ENCODE peak calls at places on chromosomes 5 and 9, in four cellular contexts. H is H1, E is SK-N-SH, V is K562. U is an unnamed sample.

GRCh38 chr9:93886911-93887310 is 68.2 kb downstream of the BARX1 start:
- DNase-seq in H (peak), E (no peak), V (no peak), U (no peak)

GRCh38 chr9:128201441-128202369 is 1.5 kb upstream of the DNM1 start:
- DNase-seq in H (no peak), E (no peak), V (no peak), U (no peak)

GRCh38 chr9:126861707-126862460 is 1.4 kb downstream of the ZBTB34 start:
- DNase-seq in H (no peak), V (peak), E (no peak), U (no peak)

GRCh38 chr5:4947106-4947505 is 193.0 kb upstream of the ADAMTS16 start:
- DNase-seq in V (no peak), H (no peak), E (no peak), U (no peak)

GRCh38 chr9:76230961-76231360 is 163.3 kb downstream of the RFK start:
- DNase-seq in V (no peak), H (no peak), E (no peak), U (no peak)

GRCh38 chr9:27539479-27540441 is 10.1 kb upstream of the MOB3B start:
- DNase-seq in V (no peak), E (no peak), H (no peak), U (no peak)

GRCh38 chr5:139137703-139138102 is 60.5 kb downstream of the SIL1 start:
- DNase-seq in H (no peak), V (peak), E (peak), U (peak)

GRCh38 chr5:160507181-160507811 is 85.6 kb downstream of the PTTG1 start:
- DNase-seq in E (no peak), V (no peak), H (no peak), U (no peak)

GRCh38 chr5:159567461-159567860 is 237.2 kb upstream of the IL12B start:
- DNase-seq in V (no peak), H (no peak), E (no peak), U (no peak)

GRCh38 chr5:73515232-73515631 is 17.0 kb downstream of the BTF3 start:
- DNase-seq in V (no peak), E (no peak), H (no peak), U (no peak)

GRCh38 chr9:137449081-137449844 is 8.1 kb upstream of the ENTPD8 start:
- DNase-seq in H (no peak), E (no peak), V (no peak), U (no peak)

GRCh38 chr5:39476466-39477215 is 51.9 kb upstream of the DAB2 start:
- DNase-seq in H (no peak), V (no peak), E (no peak), U (no peak)

GRCh38 chr5:176596689-176597416 is 13.1 kb downstream of the GPRIN1 start:
- DNase-seq in E (no peak), V (no peak), H (peak), U (peak)

GRCh38 chr5:15718411-15719178 is 218.6 kb downstream of the FBXL7 start:
- DNase-seq in E (no peak), V (no peak), H (no peak), U (no peak)

GRCh38 chr9:100167912-100168775 is 69.1 kb downstream of the INVS start:
- DNase-seq in E (no peak), H (no peak), V (no peak), U (no peak)

GRCh38 chr5:75275736-75276135 is 39.1 kb upstream of the ANKRD31 start:
- DNase-seq in V (no peak), E (no peak), H (no peak), U (no peak)

GRCh38 chr5:137366526-137366925 is 132.6 kb downstream of the SPOCK1 start:
- DNase-seq in V (no peak), E (peak), H (no peak), U (no peak)

GRCh38 chr9:34554211-34555001 is 31.6 kb upstream of the ENHO start:
- DNase-seq in V (no peak), H (peak), E (peak), U (no peak)
- TF ChIP-seq TEAD4 in V (no peak), H (no peak), E (no peak), U (no peak)

GRCh38 chr9:91790912-91791311 is 159.1 kb downstream of the ROR2 start:
- DNase-seq in E (no peak), V (no peak), H (no peak), U (no peak)

GRCh38 chr9:91799113-91799735 is 150.8 kb downstream of the ROR2 start:
- DNase-seq in H (no peak), E (no peak), V (no peak), U (no peak)

GRCh38 chr9:91800473-91800872 is 149.6 kb downstream of the ROR2 start:
- DNase-seq in E (no peak), H (no peak), V (no peak), U (no peak)

GRCh38 chr9:91789941-91790340 is 160.1 kb downstream of the ROR2 start:
- DNase-seq in E (no peak), V (no peak), H (no peak), U (no peak)

DNA sequence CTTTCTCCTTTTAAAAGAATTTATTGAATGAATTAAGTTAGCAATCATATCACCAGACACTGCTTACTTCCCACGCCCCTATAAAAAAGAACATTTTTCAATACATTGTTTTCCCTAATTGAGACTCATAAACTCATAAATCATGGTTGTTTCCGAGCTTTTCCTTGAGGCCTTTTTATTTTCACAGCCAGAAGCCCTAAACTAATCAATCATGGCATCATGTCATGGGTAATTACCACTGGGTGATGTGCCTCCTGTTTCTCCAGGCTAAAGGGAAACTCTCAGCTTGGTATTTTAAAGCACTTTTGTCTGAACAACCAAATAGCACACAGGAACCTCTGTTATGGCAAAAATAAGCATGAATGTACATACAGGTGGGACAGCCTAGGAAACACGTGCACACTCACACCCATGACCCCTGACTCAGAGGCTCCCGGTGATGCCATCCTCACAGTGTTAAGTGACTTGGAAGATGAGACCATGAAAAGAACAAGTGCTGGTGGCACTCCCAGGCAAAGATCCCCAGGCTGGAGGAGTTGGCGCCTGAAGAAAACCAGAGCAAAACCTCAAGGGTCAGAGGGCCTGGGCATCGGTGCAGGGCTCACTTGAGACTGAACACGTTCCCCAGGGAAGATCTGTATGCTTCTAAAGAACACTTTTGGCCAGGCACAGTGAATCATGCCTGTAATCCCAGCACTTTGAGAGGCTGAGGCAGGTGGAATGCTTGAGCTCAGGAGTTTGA is 154.4 kb downstream of the ROR2 start:
- DNase-seq in H (no peak), V (no peak), E (no peak), U (no peak)
- TF ChIP-seq TEAD4 in H (no peak), V (no peak), E (no peak), U (no peak)

GRCh38 chr9:121745396-121745695 is 93.9 kb downstream of the DAB2IP start:
- DNase-seq in E (no peak), H (no peak), V (no peak), U (no peak)

GRCh38 chr9:121743441-121744001 is 92.1 kb downstream of the DAB2IP start:
- DNase-seq in H (peak), V (peak), E (peak), U (peak)

GRCh38 chr9:121744002-121744686 is 92.7 kb downstream of the DAB2IP start:
- DNase-seq in E (peak), H (no peak), V (peak), U (peak)

GRCh38 chr9:121746411-121746810 is 95.0 kb downstream of the DAB2IP start:
- DNase-seq in E (no peak), H (no peak), V (no peak), U (no peak)

GRCh38 chr9:121744687-121745395 is 93.4 kb downstream of the DAB2IP start:
- DNase-seq in H (no peak), V (no peak), E (no peak), U (no peak)
- TF ChIP-seq TEAD4 in H (no peak), V (no peak), E (no peak), U (no peak)

DNA sequence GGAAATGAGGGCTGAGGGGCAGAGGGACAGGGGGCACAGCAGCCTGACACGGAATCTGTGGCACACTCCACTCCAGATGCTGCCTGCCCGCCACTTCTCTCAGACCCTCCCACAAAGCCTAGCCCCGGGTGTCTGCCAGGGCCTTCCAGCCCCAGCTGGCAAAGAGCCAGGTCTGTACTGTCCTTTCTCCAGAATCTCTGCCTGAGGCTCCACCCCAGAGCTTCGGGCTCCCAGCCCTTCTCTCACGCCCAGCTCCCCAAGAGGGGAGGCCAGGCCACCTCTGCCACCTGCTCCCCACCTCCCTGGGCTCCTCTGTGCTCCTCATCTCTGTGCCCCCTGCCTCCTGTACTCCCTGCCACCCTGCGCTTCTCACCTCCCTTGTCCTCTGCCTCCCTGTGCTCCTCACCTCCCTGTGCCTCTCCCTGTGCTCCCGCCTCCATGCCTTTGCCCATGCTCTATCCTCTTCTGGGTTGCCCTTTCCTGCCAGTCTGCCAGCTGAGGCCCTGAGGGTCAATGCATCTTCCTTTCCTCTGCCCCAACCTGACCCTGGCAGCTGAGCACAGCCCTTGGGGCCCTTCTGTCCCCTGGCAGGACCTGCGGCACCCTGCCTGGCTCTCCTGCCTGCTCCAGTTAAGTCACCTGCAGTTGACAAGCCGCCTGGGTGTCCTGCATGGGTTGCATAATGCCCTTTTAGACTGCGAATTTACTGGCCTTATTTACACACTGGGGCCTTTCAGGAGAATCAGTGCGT is 36.4 kb downstream of the RASGEF1C start:
- DNase-seq in V (no peak), E (peak), H (no peak), U (no peak)
- TF ChIP-seq TEAD4 in V (no peak), E (no peak), H (no peak), U (no peak)

GRCh38 chr9:118209343-118209742 is 505.1 kb downstream of the TLR4 start:
- DNase-seq in E (no peak), H (no peak), V (no peak), U (no peak)
- TF ChIP-seq TEAD4 in E (no peak), H (no peak), V (no peak), U (no peak)

DNA sequence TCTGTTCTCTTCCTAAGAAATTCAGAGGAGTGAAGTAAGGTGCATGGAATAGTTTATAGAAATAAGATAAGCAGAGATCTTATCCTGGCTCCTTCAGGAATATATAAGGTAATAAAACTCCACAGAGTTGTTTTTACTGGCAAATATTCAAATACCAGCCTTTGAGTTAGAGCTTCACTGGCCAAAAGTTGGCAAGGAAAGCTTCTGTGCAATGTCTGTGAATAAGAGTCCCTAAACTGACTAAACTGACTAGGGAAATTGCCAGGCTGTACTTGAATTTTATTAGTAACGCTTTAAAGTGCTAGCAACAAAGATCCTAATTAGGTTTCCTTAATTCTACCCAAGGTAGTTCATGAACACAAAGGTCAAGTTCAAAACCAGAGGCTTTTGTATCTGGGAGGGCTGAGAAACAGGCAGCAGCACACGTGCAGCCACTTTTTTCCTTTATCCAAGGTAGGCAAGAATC is 131.1 kb upstream of the MPDZ start:
- DNase-seq in H (no peak), E (no peak), V (no peak), U (no peak)
- TF ChIP-seq TEAD4 in H (no peak), E (peak), V (no peak), U (no peak)

GRCh38 chr9:133127340-133127981 is 6.4 kb upstream of the RALGDS start:
- DNase-seq in V (no peak), E (no peak), H (no peak), U (no peak)

GRCh38 chr9:133125706-133126696 is 5.0 kb upstream of the RALGDS start:
- DNase-seq in E (peak), H (no peak), V (no peak), U (no peak)

GRCh38 chr9:133128152-133128551 is 7.1 kb upstream of the RALGDS start:
- DNase-seq in E (no peak), H (no peak), V (no peak), U (no peak)

GRCh38 chr9:133129001-133129799 is 8.2 kb upstream of the RALGDS start:
- DNase-seq in V (no peak), E (peak), H (no peak), U (no peak)

DNA sequence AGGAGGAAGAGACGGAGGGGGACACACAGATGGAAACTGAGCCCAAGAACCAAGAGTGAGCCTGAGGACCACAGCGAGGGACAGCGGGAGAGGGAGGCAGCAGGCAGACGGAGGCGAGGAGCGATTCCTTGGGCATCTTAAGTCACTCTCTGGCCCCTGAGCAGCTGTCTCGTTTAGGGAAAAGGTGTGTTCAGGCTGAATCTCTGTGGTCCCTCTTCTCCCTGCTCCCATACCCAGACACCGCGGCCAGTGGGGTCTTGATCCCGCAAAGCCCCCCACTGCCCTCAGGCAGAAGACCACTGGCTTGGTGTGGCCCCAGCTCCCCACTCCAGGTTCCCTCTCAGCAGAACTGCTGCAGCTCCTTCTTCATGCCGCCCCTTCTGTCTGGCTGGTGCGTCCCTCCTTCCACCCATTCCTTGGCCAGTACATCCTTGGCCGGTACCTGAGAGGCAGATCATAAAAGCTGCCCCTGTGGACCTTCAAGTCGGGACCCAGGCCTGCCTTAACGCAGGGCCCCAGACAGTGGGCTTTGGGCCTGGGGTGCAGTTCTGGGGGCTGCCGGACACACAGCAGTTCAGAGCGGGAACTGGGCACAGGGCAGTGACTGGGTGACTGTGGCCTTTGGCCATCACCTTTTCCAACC is 5.8 kb upstream of the RALGDS start:
- DNase-seq in H (no peak), V (no peak), E (no peak), U (no peak)
- TF ChIP-seq TEAD4 in H (no peak), V (no peak), E (no peak), U (no peak)

GRCh38 chr5:99674086-99674485 is 745.3 kb upstream of the CHD1 start:
- DNase-seq in V (no peak), H (no peak), E (no peak), U (no peak)
- TF ChIP-seq TEAD4 in V (no peak), H (no peak), E (no peak), U (no peak)

DNA sequence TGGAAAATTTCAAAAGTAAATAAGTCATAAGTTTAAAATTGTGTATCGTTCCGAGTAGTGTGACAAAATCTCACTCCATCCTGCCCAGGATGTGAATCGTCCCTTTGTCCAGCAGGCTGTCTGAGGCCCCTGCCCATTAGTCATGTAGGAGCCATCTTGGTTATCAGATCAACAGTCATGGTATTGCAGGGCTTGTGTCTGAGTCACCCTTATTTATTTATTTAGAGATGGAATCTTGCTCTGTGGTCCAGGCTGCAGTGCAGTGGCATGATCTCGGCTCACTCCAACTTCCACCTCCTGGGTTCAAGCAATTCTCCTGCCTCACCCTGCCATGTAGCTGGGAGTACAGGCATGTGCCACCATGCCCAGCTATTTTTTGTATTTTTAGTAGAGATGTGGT is 30.2 kb downstream of the ITGA2 start:
- DNase-seq in V (no peak), H (no peak), E (no peak), U (no peak)
- TF ChIP-seq TEAD4 in V (no peak), H (no peak), E (peak), U (no peak)